ENCODE peak calls at places on chromosomes 13 and 19, in five cellular contexts. M, Y, D, T and K are unnamed samples.

GRCh38 chr19:46065486-46065885 is 24.7 kb upstream of the IGFL4 start:
- DNase-seq in Y (no peak), M (peak; percentile 63), D (no peak), T (no peak), K (no peak)

GRCh38 chr13:38636756-38637155 is 50.1 kb upstream of the FREM2 start:
- DNase-seq in D (no peak), T (no peak), Y (peak; percentile 67), M (no peak), K (no peak)

GRCh38 chr19:47760632-47760999 is 15.3 kb downstream of the NOP53 start:
- DNase-seq in D (no peak), Y (no peak), M (no peak), T (no peak), K (no peak)

GRCh38 chr13:40987606-40988280 is 31.4 kb downstream of the ELF1 start:
- DNase-seq in Y (no peak), M (no peak), T (no peak), D (no peak), K (no peak)

GRCh38 chr19:752652-753517 is 2.0 kb downstream of the MISP start:
- DNase-seq in Y (peak; percentile 87), T (no peak), M (peak; percentile 94), D (no peak), K (no peak)

GRCh38 chr13:112446867-112447266 is 70.7 kb downstream of the SPACA7 start:
- DNase-seq in D (no peak), M (no peak), Y (no peak), T (peak; percentile 52), K (no peak)

GRCh38 chr19:18156841-18157464 is 4.0 kb downstream of the PIK3R2 start:
- DNase-seq in M (peak; percentile 40), T (peak; percentile 89), Y (peak; percentile 85), D (peak; percentile 86), K (peak; percentile 81)

GRCh38 chr19:48541813-48542212 is 10.2 kb upstream of the SULT2B1 start:
- DNase-seq in Y (no peak), D (no peak), M (no peak), T (no peak), K (no peak)

GRCh38 chr19:23867895-23868294 is 46.8 kb upstream of the ZNF726 start:
- DNase-seq in D (no peak), M (peak; percentile 6), Y (no peak), T (no peak), K (no peak)

GRCh38 chr19:5395996-5396939 is 55.7 kb upstream of the PTPRS start:
- DNase-seq in Y (no peak), D (no peak), T (no peak), M (no peak), K (no peak)

GRCh38 chr13:44497801-44498200 is 78.3 kb downstream of the TSC22D1 start:
- DNase-seq in D (no peak), Y (no peak), M (no peak), T (no peak), K (no peak)

GRCh38 chr13:28819748-28820098 is 416 bp upstream of the MTUS2 start:
- DNase-seq in T (peak; percentile 75), Y (peak; percentile 66), M (peak; percentile 23), D (peak; percentile 69), K (peak; percentile 64)

GRCh38 chr13:111359930-111360329 is 39.5 kb downstream of the TEX29 start:
- DNase-seq in T (no peak), M (no peak), Y (no peak), D (no peak), K (no peak)

GRCh38 chr19:14203258-14203657 is 2.7 kb downstream of the ADGRL1 start:
- DNase-seq in D (no peak), Y (no peak), T (no peak), M (no peak), K (no peak)

GRCh38 chr13:21606781-21607180 is 2.8 kb upstream of the MICU2 start:
- DNase-seq in D (no peak), Y (no peak), M (no peak), T (no peak), K (no peak)

GRCh38 chr19:50870417-50871089 is 2.7 kb upstream of the KLK2 start:
- DNase-seq in Y (no peak), M (no peak), D (no peak), T (no peak), K (no peak)

GRCh38 chr19:32266453-32266852 is 79.0 kb upstream of the ZNF507 start:
- DNase-seq in M (no peak), T (no peak), D (no peak), Y (no peak), K (no peak)

GRCh38 chr19:50368649-50369570 is 3.5 kb upstream of the NAPSA start:
- DNase-seq in D (peak; percentile 80), M (peak; percentile 93), Y (peak; percentile 89), T (peak; percentile 79), K (peak; percentile 56)

GRCh38 chr19:40744554-40745401 is 5.5 kb downstream of the ACTMAP start:
- DNase-seq in M (no peak), D (no peak), Y (no peak), T (no peak), K (no peak)

GRCh38 chr13:80979035-80979641 is 638.2 kb upstream of the SPRY2 start:
- DNase-seq in M (peak; percentile 67), T (no peak), D (no peak), Y (peak; percentile 20), K (no peak)

DNA sequence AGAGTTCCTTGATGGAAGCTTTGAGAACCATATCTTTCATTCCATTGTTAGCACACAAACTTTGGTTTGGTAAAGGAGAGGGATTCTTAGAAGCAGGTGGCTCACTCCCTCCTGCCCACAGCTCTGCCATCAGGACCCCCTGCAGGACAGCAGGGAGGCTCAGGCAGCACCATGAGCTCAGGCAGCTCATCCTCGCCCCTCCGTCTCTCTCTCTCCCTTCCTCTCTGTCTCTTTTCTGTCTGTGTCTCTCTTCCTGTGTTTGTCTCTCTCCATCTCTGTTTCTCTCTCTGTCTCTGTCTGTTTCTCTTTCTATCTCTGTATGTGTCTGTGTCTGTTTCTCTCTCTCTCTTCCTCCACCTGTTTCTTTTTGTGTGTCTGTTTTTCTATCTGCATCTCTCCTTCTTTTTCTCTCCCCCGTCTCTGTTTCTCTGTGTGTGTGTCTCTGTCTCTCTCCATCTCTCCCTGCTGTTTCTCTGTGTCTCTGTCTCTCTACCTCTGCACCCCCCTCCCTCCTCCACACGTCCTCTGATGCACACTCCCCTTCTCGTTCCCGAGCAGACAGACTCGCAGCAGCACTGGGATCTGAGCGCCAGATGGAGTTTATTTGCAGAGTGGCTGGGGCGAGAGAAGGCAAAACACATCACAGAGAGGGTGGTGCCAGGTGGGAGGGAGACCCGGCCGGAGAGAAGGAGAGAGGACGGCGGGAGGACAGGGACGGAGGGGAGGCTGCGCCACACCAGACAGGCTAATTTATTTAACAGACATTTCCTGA is 8.7 kb downstream of the SBK2 start:
- DNase-seq in T (no peak), D (no peak), M (peak; percentile 23), Y (no peak), K (no peak)
- TF ChIP-seq CTCF in T (no peak), D (no peak), M (no peak), Y (no peak), K (no peak)

GRCh38 chr19:12935071-12935470 is 1.6 kb upstream of the FARSA start:
- DNase-seq in M (no peak), Y (no peak), T (no peak), D (no peak), K (no peak)

GRCh38 chr19:12932392-12933286 is 872 bp downstream of the FARSA start:
- DNase-seq in M (peak; percentile 22), Y (no peak), D (no peak), T (no peak), K (no peak)

GRCh38 chr19:12924621-12925310 is 5.7 kb upstream of the SYCE2 start:
- DNase-seq in M (no peak), T (no peak), D (no peak), Y (no peak), K (no peak)

GRCh38 chr19:12933287-12934072 is at the start of gene FARSA:
- DNase-seq in T (peak; percentile 94), M (peak; percentile 95), D (peak; percentile 94), Y (peak; percentile 74), K (peak; percentile 73)

GRCh38 chr19:12930002-12930645 is 3.4 kb downstream of the FARSA start:
- DNase-seq in D (no peak), M (no peak), Y (no peak), T (no peak), K (no peak)
- TF ChIP-seq CTCF in D (no peak), M (peak; percentile 3), Y (no peak), T (no peak), K (no peak)

GRCh38 chr13:27775943-27776342 is 16.3 kb upstream of the GSX1 start:
- DNase-seq in D (no peak), T (no peak), M (peak; percentile 58), Y (no peak), K (no peak)

GRCh38 chr13:27774651-27775050 is 17.6 kb upstream of the GSX1 start:
- DNase-seq in T (no peak), M (no peak), D (no peak), Y (no peak), K (no peak)

GRCh38 chr13:27774169-27774568 is 18.1 kb upstream of the GSX1 start:
- DNase-seq in D (no peak), T (no peak), Y (no peak), M (no peak), K (no peak)

GRCh38 chr13:27772651-27773425 is 19.4 kb upstream of the GSX1 start:
- DNase-seq in M (no peak), D (no peak), Y (no peak), T (no peak), K (no peak)

DNA sequence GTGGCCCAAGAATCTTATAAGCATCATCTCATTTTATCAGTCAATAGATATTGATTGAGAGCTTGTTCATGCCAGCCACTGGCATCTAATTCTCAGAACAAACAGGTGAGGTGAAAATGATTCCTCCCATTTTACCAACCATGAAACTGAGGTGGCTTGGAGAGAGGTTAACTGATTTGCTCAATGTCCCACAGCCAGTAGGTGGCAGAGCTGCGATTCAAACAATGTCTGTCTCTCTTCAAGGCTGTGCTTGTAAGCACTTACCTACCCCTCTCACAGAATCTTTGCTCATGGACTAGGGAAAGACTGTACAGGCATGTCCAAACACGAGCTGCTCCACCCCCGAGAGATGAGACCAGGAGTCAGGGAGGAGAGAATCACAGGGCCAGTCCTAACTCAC is 21.5 kb upstream of the GSX1 start:
- DNase-seq in M (peak; percentile 56), Y (peak; percentile 30), T (no peak), D (no peak), K (no peak)
- TF ChIP-seq CTCF in M (peak; percentile 72), Y (peak; percentile 20), T (peak; percentile 44), D (peak; percentile 36), K (no peak)

DNA sequence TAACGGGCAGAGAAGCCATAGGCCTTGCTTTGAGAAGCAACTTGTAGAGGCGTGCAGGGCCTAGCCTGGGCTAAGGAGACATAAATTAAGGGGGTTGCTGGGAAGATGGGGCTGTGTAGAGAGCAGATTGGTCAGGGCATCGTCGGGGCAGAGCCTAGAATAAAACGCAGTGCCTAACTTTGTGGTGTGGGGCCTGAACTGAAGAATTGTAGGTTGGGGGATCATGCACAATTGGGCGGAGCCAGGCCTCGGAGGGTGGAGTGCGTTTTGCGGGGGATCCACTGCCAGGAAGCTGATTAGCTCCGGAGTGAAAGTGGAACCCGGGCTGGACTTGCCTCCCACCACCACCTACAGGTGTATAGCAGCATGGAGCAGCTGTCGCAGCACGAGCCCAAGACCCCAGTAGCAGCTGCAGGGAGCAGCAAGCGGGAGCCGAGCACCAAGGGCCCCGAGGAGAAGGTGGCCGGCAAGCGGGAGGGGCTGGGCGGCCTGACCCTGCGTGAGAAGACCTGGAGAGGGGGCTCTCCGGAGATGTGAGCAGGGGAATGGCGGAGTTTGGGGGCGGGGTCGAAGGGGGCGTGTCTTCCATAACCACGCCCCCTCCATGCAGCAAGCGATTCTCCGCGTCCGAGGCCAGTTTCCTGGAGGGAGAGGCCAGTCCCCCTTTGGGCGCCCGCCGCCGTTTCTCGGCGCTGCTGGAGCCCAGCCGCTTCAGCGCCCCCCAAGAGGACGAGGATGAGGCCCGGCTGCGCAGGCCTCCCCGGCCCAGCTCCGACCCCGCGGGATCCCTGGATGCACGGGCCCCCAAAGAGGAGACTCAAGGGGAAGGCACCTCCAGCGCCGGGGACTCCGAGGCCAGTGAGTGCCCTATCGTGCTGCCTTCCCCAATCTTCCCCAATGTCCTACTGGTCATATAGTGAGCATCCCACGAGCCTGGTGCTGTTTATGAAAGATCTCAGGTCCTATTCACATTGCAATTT is 13.8 kb downstream of the DNASE2 start:
- DNase-seq in M (no peak), Y (no peak), T (peak; percentile 62), D (no peak), K (peak; percentile 89)
- TF ChIP-seq CTCF in M (no peak), Y (no peak), T (no peak), D (no peak), K (no peak)